ENCODE peak calls at places on chromosome 2, in seven cellular contexts. One of them, this sample, is unnamed.

GRCh38 chr2:233817995-233818638 is 36.2 kb downstream of the HJURP start:
- DNase-seq in A673: no peak
- DNase-seq in GM13976: no peak
- DNase-seq in heart right ventricle: no peak
- DNase-seq in body of pancreas: peak; percentile 2
- DNase-seq in cardiac fibroblast: no peak
- DNase-seq in right lobe of liver: no peak
- DNase-seq in this sample: no peak

GRCh38 chr2:224847961-224848850 is 132.0 kb upstream of the CCDC195 start:
- DNase-seq in A673: peak; percentile 90
- DNase-seq in GM13976: no peak
- DNase-seq in heart right ventricle: peak; percentile 7
- DNase-seq in body of pancreas: peak; percentile 18
- DNase-seq in cardiac fibroblast: peak; percentile 79
- DNase-seq in right lobe of liver: no peak
- DNase-seq in this sample: no peak

GRCh38 chr2:241064008-241064801 is 37.9 kb downstream of the MTERF4 start:
- DNase-seq in A673: no peak
- DNase-seq in GM13976: peak; percentile 78
- DNase-seq in heart right ventricle: no peak
- DNase-seq in body of pancreas: peak; percentile 69
- DNase-seq in cardiac fibroblast: no peak
- DNase-seq in right lobe of liver: no peak
- DNase-seq in this sample: peak; percentile 84

GRCh38 chr2:72694715-72695496 is 130.9 kb downstream of the EXOC6B start:
- DNase-seq in A673: no peak
- DNase-seq in GM13976: no peak
- DNase-seq in heart right ventricle: peak; percentile 77
- DNase-seq in body of pancreas: peak; percentile 31
- DNase-seq in cardiac fibroblast: no peak
- DNase-seq in right lobe of liver: peak; percentile 81
- DNase-seq in this sample: no peak

GRCh38 chr2:108616731-108617161 is 82.5 kb downstream of the LIMS1 start:
- DNase-seq in A673: peak; percentile 77
- DNase-seq in GM13976: no peak
- DNase-seq in heart right ventricle: no peak
- DNase-seq in body of pancreas: peak; percentile 35
- DNase-seq in cardiac fibroblast: peak; percentile 31
- DNase-seq in right lobe of liver: no peak
- DNase-seq in this sample: no peak

GRCh38 chr2:231672617-231673347 is 35.5 kb upstream of the PTMA start:
- DNase-seq in A673: peak; percentile 50
- DNase-seq in GM13976: peak; percentile 84
- DNase-seq in heart right ventricle: peak; percentile 73
- DNase-seq in body of pancreas: no peak
- DNase-seq in cardiac fibroblast: peak; percentile 40
- DNase-seq in right lobe of liver: no peak
- DNase-seq in this sample: peak; percentile 79

GRCh38 chr2:201120500-201120899 is 4.5 kb downstream of the CFLAR start:
- DNase-seq in A673: no peak
- DNase-seq in GM13976: no peak
- DNase-seq in heart right ventricle: no peak
- DNase-seq in body of pancreas: no peak
- DNase-seq in cardiac fibroblast: no peak
- DNase-seq in right lobe of liver: no peak
- DNase-seq in this sample: no peak

GRCh38 chr2:239944706-239945551 is 80.2 kb downstream of the NDUFA10 start:
- DNase-seq in A673: no peak
- DNase-seq in GM13976: no peak
- DNase-seq in heart right ventricle: no peak
- DNase-seq in body of pancreas: no peak
- DNase-seq in cardiac fibroblast: no peak
- DNase-seq in right lobe of liver: peak; percentile 65
- DNase-seq in this sample: peak; percentile 61

GRCh38 chr2:47239119-47239969 is 84.2 kb upstream of the STPG4 start:
- DNase-seq in A673: no peak
- DNase-seq in GM13976: no peak
- DNase-seq in heart right ventricle: no peak
- DNase-seq in body of pancreas: no peak
- DNase-seq in cardiac fibroblast: no peak
- DNase-seq in right lobe of liver: no peak
- DNase-seq in this sample: no peak

GRCh38 chr2:232652505-232652851 is 19.1 kb downstream of the EFHD1 start:
- DNase-seq in A673: no peak
- DNase-seq in GM13976: no peak
- DNase-seq in heart right ventricle: no peak
- DNase-seq in body of pancreas: no peak
- DNase-seq in cardiac fibroblast: no peak
- DNase-seq in right lobe of liver: no peak
- DNase-seq in this sample: no peak

GRCh38 chr2:238462782-238463396 is 36.2 kb downstream of the ASB1 start:
- DNase-seq in A673: peak; percentile 69
- DNase-seq in GM13976: peak; percentile 73
- DNase-seq in heart right ventricle: no peak
- DNase-seq in body of pancreas: no peak
- DNase-seq in cardiac fibroblast: peak; percentile 82
- DNase-seq in right lobe of liver: no peak
- DNase-seq in this sample: peak; percentile 74

GRCh38 chr2:233247744-233248143 is 3.7 kb upstream of the ATG16L1 start:
- DNase-seq in A673: no peak
- DNase-seq in GM13976: no peak
- DNase-seq in heart right ventricle: no peak
- DNase-seq in body of pancreas: no peak
- DNase-seq in cardiac fibroblast: peak; percentile 76
- DNase-seq in right lobe of liver: no peak
- DNase-seq in this sample: no peak

GRCh38 chr2:213451542-213452256 is 167.4 kb downstream of the SPAG16 start:
- DNase-seq in A673: no peak
- DNase-seq in GM13976: no peak
- DNase-seq in heart right ventricle: no peak
- DNase-seq in body of pancreas: peak; percentile 33
- DNase-seq in cardiac fibroblast: no peak
- DNase-seq in right lobe of liver: no peak
- DNase-seq in this sample: no peak

GRCh38 chr2:75337040-75337439 is 137.7 kb upstream of the TACR1 start:
- DNase-seq in A673: no peak
- DNase-seq in GM13976: no peak
- DNase-seq in heart right ventricle: no peak
- DNase-seq in body of pancreas: no peak
- DNase-seq in cardiac fibroblast: no peak
- DNase-seq in right lobe of liver: no peak
- DNase-seq in this sample: no peak

DNA sequence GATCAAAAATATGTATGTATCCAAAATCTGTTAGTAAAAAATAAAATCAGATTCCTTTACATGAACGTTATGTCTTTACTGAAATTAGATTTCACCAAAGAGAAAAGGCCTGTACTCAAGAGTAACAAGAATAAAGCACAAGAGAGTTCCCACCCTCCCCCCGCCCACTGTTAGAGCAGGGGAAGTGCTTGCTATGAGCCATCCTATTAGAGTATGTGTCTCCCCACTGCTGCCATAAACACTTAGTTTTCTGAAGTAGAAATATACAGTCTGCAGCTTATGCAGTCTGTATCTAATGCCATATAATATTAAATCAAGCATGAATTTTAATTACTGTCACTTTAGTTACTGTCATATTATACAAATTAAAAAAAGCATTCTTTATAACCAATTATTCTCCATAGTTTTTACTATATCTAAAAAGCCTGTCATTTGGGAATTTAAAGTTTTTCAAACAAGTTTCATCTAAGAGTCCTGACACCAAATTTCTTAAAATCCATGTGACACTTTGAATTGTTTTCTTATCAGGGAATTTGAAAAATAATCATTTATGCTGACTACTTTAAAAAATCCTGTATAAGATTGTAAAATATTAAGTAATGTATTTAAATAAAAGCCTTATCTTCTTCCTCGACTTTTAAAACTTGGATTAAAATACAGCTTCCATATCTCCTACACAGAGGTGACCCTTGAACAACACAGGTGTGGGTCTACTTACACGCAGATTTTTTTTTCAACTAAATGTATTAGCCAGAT is 51.8 kb upstream of the GPR75 start:
- DNase-seq in A673: no peak
- DNase-seq in GM13976: no peak
- DNase-seq in heart right ventricle: no peak
- DNase-seq in body of pancreas: no peak
- DNase-seq in cardiac fibroblast: peak; percentile 8
- DNase-seq in right lobe of liver: no peak
- DNase-seq in this sample: no peak
- TF ChIP-seq CTCF in A673: no peak
- TF ChIP-seq CTCF in GM13976: no peak
- TF ChIP-seq CTCF in heart right ventricle: no peak
- TF ChIP-seq CTCF in body of pancreas: no peak
- TF ChIP-seq CTCF in cardiac fibroblast: no peak
- TF ChIP-seq CTCF in right lobe of liver: no peak
- TF ChIP-seq CTCF in this sample: no peak

DNA sequence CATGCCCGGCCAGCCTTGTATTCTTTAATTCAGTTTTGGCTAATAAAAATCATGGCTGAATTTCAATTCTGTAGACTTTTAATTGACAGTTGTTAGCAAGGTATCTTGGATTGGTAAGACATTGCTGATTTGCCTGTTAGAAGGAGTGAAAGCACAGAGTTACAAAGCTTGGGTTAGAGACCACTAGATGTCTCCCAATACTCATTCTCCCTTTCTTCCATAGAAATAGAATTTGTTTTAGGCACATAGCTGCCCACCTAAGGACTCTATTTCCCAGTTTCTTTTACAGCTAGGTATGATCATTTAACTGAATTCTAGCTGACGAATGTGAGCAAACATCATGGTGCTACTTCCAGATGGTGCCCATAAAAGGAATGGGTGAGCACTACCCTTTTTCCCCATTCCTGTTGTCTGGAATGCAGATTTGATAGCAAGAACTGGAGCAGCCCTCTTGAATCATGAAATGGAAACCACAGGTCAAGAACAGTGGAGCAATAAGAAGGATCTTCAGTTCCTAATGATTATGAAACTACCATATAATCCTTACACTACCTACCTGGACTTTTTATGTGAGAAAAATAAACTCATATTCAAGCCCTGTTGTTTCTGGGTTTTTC is 17.5 kb downstream of the PECR start:
- DNase-seq in A673: no peak
- DNase-seq in GM13976: no peak
- DNase-seq in heart right ventricle: no peak
- DNase-seq in body of pancreas: no peak
- DNase-seq in cardiac fibroblast: peak; percentile 9
- DNase-seq in right lobe of liver: no peak
- DNase-seq in this sample: no peak
- TF ChIP-seq CTCF in A673: peak; percentile 26
- TF ChIP-seq CTCF in GM13976: no peak
- TF ChIP-seq CTCF in heart right ventricle: no peak
- TF ChIP-seq CTCF in body of pancreas: no peak
- TF ChIP-seq CTCF in cardiac fibroblast: no peak
- TF ChIP-seq CTCF in right lobe of liver: no peak
- TF ChIP-seq CTCF in this sample: no peak

GRCh38 chr2:149645391-149645790 is 57.8 kb upstream of the MMADHC start:
- DNase-seq in A673: peak; percentile 13
- DNase-seq in GM13976: no peak
- DNase-seq in heart right ventricle: no peak
- DNase-seq in body of pancreas: no peak
- DNase-seq in cardiac fibroblast: peak; percentile 35
- DNase-seq in right lobe of liver: no peak
- DNase-seq in this sample: no peak

GRCh38 chr2:149651229-149651628 is 63.7 kb upstream of the MMADHC start:
- DNase-seq in A673: no peak
- DNase-seq in GM13976: no peak
- DNase-seq in heart right ventricle: no peak
- DNase-seq in body of pancreas: no peak
- DNase-seq in cardiac fibroblast: no peak
- DNase-seq in right lobe of liver: peak; percentile 41
- DNase-seq in this sample: no peak

GRCh38 chr2:149652520-149652919 is 64.9 kb upstream of the MMADHC start:
- DNase-seq in A673: no peak
- DNase-seq in GM13976: no peak
- DNase-seq in heart right ventricle: no peak
- DNase-seq in body of pancreas: no peak
- DNase-seq in cardiac fibroblast: peak; percentile 6
- DNase-seq in right lobe of liver: no peak
- DNase-seq in this sample: no peak

GRCh38 chr2:149650006-149650405 is 62.4 kb upstream of the MMADHC start:
- DNase-seq in A673: no peak
- DNase-seq in GM13976: no peak
- DNase-seq in heart right ventricle: no peak
- DNase-seq in body of pancreas: no peak
- DNase-seq in cardiac fibroblast: peak; percentile 56
- DNase-seq in right lobe of liver: no peak
- DNase-seq in this sample: no peak

GRCh38 chr2:149648282-149649030 is 60.9 kb upstream of the MMADHC start:
- DNase-seq in A673: peak; percentile 21
- DNase-seq in GM13976: no peak
- DNase-seq in heart right ventricle: peak; percentile 19
- DNase-seq in body of pancreas: no peak
- DNase-seq in cardiac fibroblast: peak; percentile 98
- DNase-seq in right lobe of liver: no peak
- DNase-seq in this sample: no peak
- TF ChIP-seq CTCF in A673: no peak
- TF ChIP-seq CTCF in GM13976: no peak
- TF ChIP-seq CTCF in heart right ventricle: no peak
- TF ChIP-seq CTCF in body of pancreas: no peak
- TF ChIP-seq CTCF in cardiac fibroblast: peak; percentile 11
- TF ChIP-seq CTCF in right lobe of liver: no peak
- TF ChIP-seq CTCF in this sample: no peak

DNA sequence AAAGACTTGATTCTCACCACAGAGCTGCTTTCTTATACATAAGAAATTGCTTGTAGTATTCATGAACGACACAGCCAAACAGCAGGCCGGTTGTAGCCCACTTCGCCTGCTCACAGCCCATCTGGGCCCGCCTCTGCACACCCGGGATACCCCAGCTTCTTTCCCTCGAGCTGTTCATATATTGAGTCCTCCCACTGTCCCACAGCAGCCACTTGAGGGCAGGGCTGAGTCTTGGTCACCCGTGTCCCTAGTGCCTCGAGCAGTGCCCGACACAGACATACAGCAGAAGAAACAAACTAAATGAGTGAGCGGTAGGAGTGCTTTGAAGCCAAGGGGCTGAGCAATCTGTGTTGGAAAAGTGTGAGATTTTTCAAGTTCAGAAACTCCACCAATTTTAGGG is 251.4 kb downstream of the KLHL29 start:
- DNase-seq in A673: peak; percentile 49
- DNase-seq in GM13976: no peak
- DNase-seq in heart right ventricle: peak; percentile 40
- DNase-seq in body of pancreas: no peak
- DNase-seq in cardiac fibroblast: peak; percentile 53
- DNase-seq in right lobe of liver: no peak
- DNase-seq in this sample: no peak
- TF ChIP-seq CTCF in A673: peak; percentile 47
- TF ChIP-seq CTCF in GM13976: no peak
- TF ChIP-seq CTCF in heart right ventricle: peak; percentile 39
- TF ChIP-seq CTCF in body of pancreas: no peak
- TF ChIP-seq CTCF in cardiac fibroblast: peak; percentile 40
- TF ChIP-seq CTCF in right lobe of liver: peak; percentile 18
- TF ChIP-seq CTCF in this sample: no peak

GRCh38 chr2:1789610-1790009 is 45.3 kb upstream of the PXDN start:
- DNase-seq in A673: no peak
- DNase-seq in GM13976: no peak
- DNase-seq in heart right ventricle: no peak
- DNase-seq in body of pancreas: no peak
- DNase-seq in cardiac fibroblast: no peak
- DNase-seq in right lobe of liver: no peak
- DNase-seq in this sample: no peak
- TF ChIP-seq CTCF in A673: peak; percentile 40
- TF ChIP-seq CTCF in GM13976: no peak
- TF ChIP-seq CTCF in heart right ventricle: no peak
- TF ChIP-seq CTCF in body of pancreas: no peak
- TF ChIP-seq CTCF in cardiac fibroblast: peak; percentile 4
- TF ChIP-seq CTCF in right lobe of liver: no peak
- TF ChIP-seq CTCF in this sample: no peak

This sample was measured in GM13977.